ENCODE peak calls at places on chromosome 1, in four cellular contexts. S is mucosa of descending colon, I is AG09309, R is GM12878. Q is an unnamed sample.

GRCh38 chr1:160641323-160642280 is 5.2 kb downstream of the SLAMF1 start:
- DNase-seq in S (no peak), I (no peak), R (no peak), Q (peak)

GRCh38 chr1:40090652-40091355 is 6.2 kb downstream of the PPT1 start:
- DNase-seq in S (no peak), I (no peak), R (no peak), Q (no peak)

GRCh38 chr1:248730507-248731335 is 24.8 kb downstream of the LYPD8 start:
- DNase-seq in S (no peak), I (peak), R (no peak), Q (no peak)

GRCh38 chr1:213979751-213980605 is 7.8 kb upstream of the PROX1 start:
- DNase-seq in S (no peak), I (no peak), R (no peak), Q (no peak)

GRCh38 chr1:43074244-43074643 is 97.8 kb downstream of the EBNA1BP2 start:
- DNase-seq in S (no peak), I (no peak), R (no peak), Q (no peak)

GRCh38 chr1:111789666-111790316 is 34.1 kb downstream of the DDX20 start:
- DNase-seq in S (no peak), I (peak), R (no peak), Q (no peak)

GRCh38 chr1:188023206-188023605 is 1194.5 kb downstream of the PLA2G4A start:
- DNase-seq in S (no peak), I (no peak), R (no peak), Q (no peak)

GRCh38 chr1:228646717-228647522 is 88.4 kb upstream of the RHOU start:
- DNase-seq in S (peak), I (no peak), R (no peak), Q (peak)

GRCh38 chr1:215877452-215877951 is 310.4 kb downstream of the KCTD3 start:
- DNase-seq in S (no peak), I (no peak), R (no peak), Q (no peak)

GRCh38 chr1:232875536-232875935 is 70.3 kb downstream of the MAP10 start:
- DNase-seq in S (no peak), I (no peak), R (no peak), Q (no peak)

GRCh38 chr1:187655163-187655562 is 826.4 kb downstream of the PLA2G4A start:
- DNase-seq in S (no peak), I (no peak), R (no peak), Q (no peak)

GRCh38 chr1:56758135-56758534 is 61.1 kb downstream of the FYB2 start:
- DNase-seq in S (no peak), I (no peak), R (no peak), Q (peak)

GRCh38 chr1:214335567-214335966 is 54.6 kb downstream of the SMYD2 start:
- DNase-seq in S (no peak), I (no peak), R (no peak), Q (no peak)

GRCh38 chr1:205048382-205048781 is 5.4 kb downstream of the CNTN2 start:
- DNase-seq in S (no peak), I (no peak), R (no peak), Q (no peak)

GRCh38 chr1:67162954-67163353 is 3.3 kb upstream of the IL23R start:
- DNase-seq in S (no peak), I (no peak), R (no peak), Q (peak)

GRCh38 chr1:90339822-90340221 is 344.9 kb downstream of the ZNF326 start:
- DNase-seq in S (no peak), I (no peak), R (no peak), Q (no peak)

GRCh38 chr1:25107643-25108010 is 124.7 kb downstream of the SYF2 start:
- DNase-seq in S (no peak), I (peak), R (no peak), Q (no peak)

GRCh38 chr1:12436817-12437599 is 181.0 kb downstream of the DHRS3 start:
- DNase-seq in S (no peak), I (peak), R (no peak), Q (no peak)

GRCh38 chr1:1082239-1083180 is 8.4 kb upstream of the RNF223 start:
- DNase-seq in S (peak), I (no peak), R (no peak), Q (no peak)

GRCh38 chr1:170285027-170285426 is 139.3 kb downstream of the NTMT2 start:
- DNase-seq in S (no peak), I (no peak), R (no peak), Q (no peak)

GRCh38 chr1:168991667-168992475 is 114.6 kb upstream of the ATP1B1 start:
- DNase-seq in S (no peak), I (no peak), R (peak), Q (peak)

GRCh38 chr1:32926562-32926961 is 25.4 kb upstream of the TMEM54 start:
- DNase-seq in S (no peak), I (no peak), R (no peak), Q (no peak)

GRCh38 chr1:244046907-244047738 is 4.0 kb upstream of the ZBTB18 start:
- DNase-seq in S (no peak), I (no peak), R (peak), Q (no peak)

GRCh38 chr1:4796999-4797375 is 142.6 kb downstream of the AJAP1 start:
- DNase-seq in S (no peak), I (no peak), R (no peak), Q (peak)

GRCh38 chr1:118266436-118266835 is 81.4 kb upstream of the SPAG17 start:
- DNase-seq in S (no peak), I (no peak), R (no peak), Q (no peak)

GRCh38 chr1:217105432-217105831 is 382.2 kb upstream of the ESRRG start:
- DNase-seq in S (no peak), I (no peak), R (no peak), Q (no peak)

GRCh38 chr1:66788231-66788939 is 12.7 kb downstream of the INSL5 start:
- DNase-seq in S (no peak), I (no peak), R (no peak), Q (peak)

GRCh38 chr1:224781800-224782199 is 147.7 kb upstream of the DNAH14 start:
- DNase-seq in S (no peak), I (no peak), R (no peak), Q (peak)

GRCh38 chr1:72845342-72845741 is 563.0 kb upstream of the NEGR1 start:
- DNase-seq in S (no peak), I (no peak), R (no peak), Q (peak)

GRCh38 chr1:117308406-117308916 is 58.8 kb upstream of the MAN1A2 start:
- DNase-seq in S (no peak), I (no peak), R (no peak), Q (no peak)

GRCh38 chr1:16321176-16321867 is 31.0 kb downstream of the FBXO42 start:
- DNase-seq in S (no peak), I (peak), R (peak), Q (peak)

GRCh38 chr1:81760487-81761097 is 40.1 kb upstream of the ADGRL2 start:
- DNase-seq in S (no peak), I (peak), R (no peak), Q (peak)

GRCh38 chr1:214658785-214659184 is 55.8 kb downstream of the CENPF start:
- DNase-seq in S (no peak), I (no peak), R (no peak), Q (no peak)

GRCh38 chr1:11921022-11921421 is 5.2 kb downstream of the KIAA2013 start:
- DNase-seq in S (no peak), I (no peak), R (no peak), Q (no peak)

GRCh38 chr1:204278973-204279372 is 65.2 kb upstream of the GOLT1A start:
- DNase-seq in S (no peak), I (no peak), R (no peak), Q (no peak)

GRCh38 chr1:100971021-100971420 is 54.6 kb downstream of the DPH5 start:
- DNase-seq in S (no peak), I (no peak), R (no peak), Q (no peak)

GRCh38 chr1:214427871-214428277 is 123.5 kb downstream of the PTPN14 start:
- DNase-seq in S (no peak), I (peak), R (peak), Q (peak)

GRCh38 chr1:226814751-226815496 is 55.5 kb upstream of the PSEN2 start:
- DNase-seq in S (peak), I (peak), R (no peak), Q (no peak)

GRCh38 chr1:170461762-170462384 is 70.1 kb upstream of the GORAB start:
- DNase-seq in S (no peak), I (peak), R (no peak), Q (peak)

GRCh38 chr1:155080250-155081228 is 1.9 kb downstream of the EFNA3 start:
- DNase-seq in S (peak), I (no peak), R (no peak), Q (no peak)
- H3K4me3 ChIP-seq in S (no peak), I (no peak), R (no peak), Q (no peak)

GRCh38 chr1:54885863-54886723 is 902 bp downstream of the DHCR24 start:
- DNase-seq in S (no peak), I (no peak), R (no peak), Q (peak)

GRCh38 chr1:54886724-54887664 is at the start of gene DHCR24:
- DNase-seq in S (peak), I (no peak), R (peak), Q (peak)

GRCh38 chr1:54888080-54888733 is 1.2 kb upstream of the DHCR24 start:
- DNase-seq in S (no peak), I (no peak), R (no peak), Q (no peak)

GRCh38 chr1:54887665-54888071 is 673 bp upstream of the DHCR24 start:
- DNase-seq in S (no peak), I (no peak), R (no peak), Q (peak)

GRCh38 chr1:54889132-54889725 is 2.2 kb upstream of the DHCR24 start:
- DNase-seq in S (no peak), I (no peak), R (no peak), Q (no peak)
- TF ChIP-seq CTCF in S (no peak), I (no peak), R (no peak), Q (no peak)

GRCh38 chr1:38579056-38579455 is 280.5 kb downstream of the RRAGC start:
- DNase-seq in S (no peak), I (no peak), R (no peak), Q (no peak)

GRCh38 chr1:38580591-38580990 is 279.0 kb downstream of the RRAGC start:
- DNase-seq in S (no peak), I (no peak), R (no peak), Q (no peak)

GRCh38 chr1:38577937-38578443 is 281.6 kb downstream of the RRAGC start:
- DNase-seq in S (no peak), I (no peak), R (no peak), Q (no peak)

GRCh38 chr1:38577385-38577784 is 282.2 kb downstream of the RRAGC start:
- DNase-seq in S (no peak), I (no peak), R (no peak), Q (no peak)

GRCh38 chr1:38578444-38578951 is 281.1 kb downstream of the RRAGC start:
- DNase-seq in S (no peak), I (no peak), R (no peak), Q (peak)
- H3K4me3 ChIP-seq in S (no peak), I (no peak), R (peak), Q (peak)

DNA sequence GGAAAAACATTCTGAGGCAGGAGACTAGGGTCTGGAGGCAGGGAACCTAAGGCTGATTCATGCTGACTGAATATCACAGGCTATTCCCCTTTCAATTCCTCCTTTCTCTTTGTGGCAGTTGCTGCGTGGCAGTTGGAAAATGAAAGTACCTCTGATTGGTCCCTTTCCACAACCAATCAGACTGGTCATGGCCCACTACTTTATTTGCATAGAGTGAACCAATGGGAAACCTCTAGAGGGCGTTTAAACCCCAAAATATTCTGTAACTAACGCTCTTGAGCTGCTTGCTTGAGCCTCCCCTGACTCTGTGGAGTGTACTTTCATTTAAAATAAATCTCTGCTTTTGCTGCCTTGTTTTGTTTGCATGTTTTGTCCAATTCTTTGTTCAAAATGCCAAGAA is 27.7 kb upstream of the VN1R5 start:
- DNase-seq in S (no peak), I (peak), R (no peak), Q (no peak)
- TF ChIP-seq CTCF in S (no peak), I (no peak), R (no peak), Q (no peak)

DNA sequence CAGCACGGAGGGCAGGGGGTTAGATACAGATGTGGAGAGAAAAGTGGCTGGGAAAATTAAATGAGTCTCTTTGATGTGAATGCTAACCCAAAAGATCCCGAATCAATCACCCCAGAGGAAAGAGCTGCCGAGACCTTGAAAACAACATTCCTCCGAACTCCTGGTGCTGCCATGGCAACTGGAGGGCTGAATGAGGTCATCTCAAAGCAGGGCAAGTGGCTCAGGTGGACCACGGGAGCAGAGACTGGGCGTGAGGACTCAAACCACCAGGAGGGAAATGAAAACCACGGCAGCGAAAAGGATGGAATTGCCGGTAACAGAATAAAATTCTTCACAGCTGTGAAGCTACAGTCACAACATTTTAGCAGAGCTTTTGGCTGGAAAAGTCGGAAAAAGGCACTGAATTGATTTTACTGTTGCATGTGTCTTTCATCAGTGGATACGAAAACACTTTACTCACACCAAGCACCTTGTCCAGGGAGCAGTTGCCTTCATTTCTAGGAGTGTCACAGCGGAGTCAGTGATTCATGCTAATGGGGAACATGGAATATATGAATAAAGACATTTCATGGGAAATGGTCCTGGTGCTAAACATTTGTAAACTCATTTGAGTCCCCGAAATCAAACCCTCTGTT is 23.3 kb upstream of the BECN2 start:
- DNase-seq in S (no peak), I (peak), R (no peak), Q (no peak)
- H3K4me3 ChIP-seq in S (no peak), I (peak), R (no peak), Q (no peak)

GRCh38 chr1:245276426-245276825 is 121.6 kb downstream of the KIF26B start:
- DNase-seq in S (no peak), I (no peak), R (no peak), Q (no peak)

GRCh38 chr1:245272676-245273075 is 117.9 kb downstream of the KIF26B start:
- DNase-seq in S (no peak), I (no peak), R (no peak), Q (peak)

GRCh38 chr1:245279346-245279745 is 124.6 kb downstream of the KIF26B start:
- DNase-seq in S (no peak), I (no peak), R (no peak), Q (no peak)

GRCh38 chr1:245278846-245279245 is 124.1 kb downstream of the KIF26B start:
- DNase-seq in S (no peak), I (no peak), R (no peak), Q (no peak)

DNA sequence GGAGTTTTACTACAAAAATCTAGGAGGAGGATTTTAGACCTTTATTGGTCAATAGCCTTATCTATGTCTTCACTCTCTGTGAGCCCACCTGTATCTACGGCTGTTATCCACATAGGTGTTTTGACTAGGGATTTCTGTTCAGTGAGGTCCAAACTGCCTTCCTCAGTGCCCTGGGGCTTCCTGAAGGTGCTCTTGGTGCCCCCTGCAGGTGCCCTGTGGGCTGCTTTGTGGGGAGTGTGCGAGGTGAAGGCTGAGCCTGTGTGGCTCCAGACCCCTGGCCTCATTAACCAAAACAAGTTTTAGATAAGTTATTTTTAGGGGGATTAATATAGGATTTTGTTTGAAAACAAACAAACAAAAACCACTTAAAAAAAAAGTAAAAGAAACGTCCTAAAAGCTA is 122.5 kb downstream of the KIF26B start:
- DNase-seq in S (no peak), I (no peak), R (no peak), Q (peak)
- TF ChIP-seq CTCF in S (no peak), I (no peak), R (peak), Q (peak)

GRCh38 chr1:83689900-83690868 is 308.7 kb downstream of the TTLL7 start:
- DNase-seq in S (no peak), I (no peak), R (peak), Q (peak)
- H3K4me3 ChIP-seq in S (no peak), I (no peak), R (no peak), Q (no peak)

GRCh38 chr1:209576392-209576791 is 7.1 kb upstream of the CAMK1G start:
- DNase-seq in S (no peak), I (no peak), R (no peak), Q (no peak)

GRCh38 chr1:209580577-209580976 is 2.9 kb upstream of the CAMK1G start:
- DNase-seq in S (no peak), I (no peak), R (no peak), Q (no peak)

GRCh38 chr1:209576798-209577197 is 6.7 kb upstream of the CAMK1G start:
- DNase-seq in S (peak), I (no peak), R (peak), Q (peak)

DNA sequence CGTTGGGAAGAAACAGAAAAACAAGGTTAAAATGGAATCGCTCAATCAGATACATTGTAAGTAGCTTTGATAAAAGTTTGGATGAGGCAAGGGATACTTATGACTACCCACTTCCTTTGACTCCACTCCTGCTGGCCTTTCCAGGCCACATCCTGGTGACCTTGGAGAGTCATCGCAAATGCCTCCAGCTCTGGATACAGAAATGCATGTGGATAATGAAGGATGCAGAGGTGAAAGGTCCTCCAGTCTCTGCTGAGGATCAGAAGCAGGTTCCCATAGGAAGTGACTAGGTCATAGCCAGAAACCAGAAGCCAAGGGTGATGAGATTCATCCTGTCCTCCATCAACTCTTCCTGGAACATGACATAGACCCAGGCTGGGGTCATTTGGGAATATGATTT is 6.2 kb upstream of the CAMK1G start:
- DNase-seq in S (no peak), I (no peak), R (no peak), Q (no peak)
- TF ChIP-seq CTCF in S (no peak), I (no peak), R (no peak), Q (no peak)

Q was measured in GM12865.